ENCODE peak calls at places on chromosomes 4 and X, in four cellular contexts. P is tibial nerve, Y is ovary, O is esophagus squamous epithelium. E is an unnamed sample. For H3K27me3, the result is how much of the 10 kb centered on the place peaks cover.

GRCh38 chr4:185836268-185837084 is 24.5 kb upstream of the SORBS2 start:
- DNase-seq in O (no peak), Y (no peak), P (no peak), E (no peak)

GRCh38 chr4:147625733-147626132 is 8.5 kb downstream of the TMEM184C start:
- DNase-seq in P (no peak), Y (no peak), O (no peak), E (no peak)

GRCh38 chr4:88275516-88275915 is 8.8 kb downstream of the PPM1K start:
- DNase-seq in P (no peak), O (no peak), Y (no peak), E (no peak)

GRCh38 chr4:69831646-69832325 is 28.2 kb downstream of the SULT1E1 start:
- DNase-seq in P (no peak), O (no peak), Y (no peak), E (no peak)

GRCh38 chrX:139049455-139049854 is 337.9 kb upstream of the FGF13 start:
- DNase-seq in O (no peak), Y (no peak), P (no peak), E (no peak)

GRCh38 chrX:129875669-129876068 is 30.3 kb upstream of the UTP14A start:
- DNase-seq in O (no peak), Y (no peak), P (no peak), E (no peak)

GRCh38 chr4:52051213-52051614 is at the start of gene SPATA18:
- DNase-seq in O (no peak), P (no peak), Y (peak), E (peak)

GRCh38 chrX:2767631-2768455 is 16.0 kb downstream of the XG start:
- DNase-seq in O (no peak), P (peak), Y (no peak), E (peak)

GRCh38 chr4:165464813-165465381 is 86.1 kb downstream of the CPE start:
- DNase-seq in P (no peak), O (no peak), Y (peak), E (peak)

GRCh38 chr4:53777244-53777984 is 186.1 kb upstream of the LNX1 start:
- DNase-seq in Y (peak), O (no peak), P (no peak), E (no peak)

GRCh38 chrX:73581002-73581628 is 18.1 kb downstream of the CHIC1 start:
- DNase-seq in O (no peak), Y (no peak), P (no peak), E (no peak)

GRCh38 chr4:85677286-85677685 is 202.3 kb downstream of the ARHGAP24 start:
- DNase-seq in P (no peak), O (no peak), Y (no peak), E (no peak)

GRCh38 chrX:23385242-23385641 is 50.6 kb downstream of the PTCHD1 start:
- DNase-seq in P (no peak), Y (no peak), O (no peak), E (no peak)

GRCh38 chr4:65645185-65645584 is 25.1 kb downstream of the EPHA5 start:
- DNase-seq in O (no peak), P (no peak), Y (no peak), E (no peak)

GRCh38 chr4:187606581-187606980 is 389.0 kb upstream of the ZFP42 start:
- DNase-seq in P (peak), O (no peak), Y (no peak), E (peak)

GRCh38 chr4:130738233-130738632 is 1642.3 kb downstream of the C4orf33 start:
- DNase-seq in P (no peak), Y (no peak), O (no peak), E (no peak)

GRCh38 chr4:10123227-10124101 is 6.9 kb upstream of the WDR1 start:
- DNase-seq in P (no peak), Y (peak), O (no peak), E (peak)

GRCh38 chr4:20299515-20299914 is 47.8 kb downstream of the SLIT2 start:
- DNase-seq in O (no peak), P (no peak), Y (no peak), E (no peak)

GRCh38 chr4:123977623-123978022 is 581.0 kb downstream of the SPRY1 start:
- DNase-seq in P (no peak), Y (no peak), O (no peak), E (no peak)

GRCh38 chr4:4477391-4477790 is 64.5 kb downstream of the STX18 start:
- DNase-seq in P (no peak), O (no peak), Y (no peak), E (no peak)

GRCh38 chr4:41647368-41647767 is 101.2 kb downstream of the PHOX2B start:
- DNase-seq in P (no peak), O (no peak), Y (no peak), E (no peak)

GRCh38 chr4:145719752-145720624 is 40.0 kb downstream of the C4orf51 start:
- DNase-seq in Y (no peak), O (no peak), P (no peak), E (no peak)

GRCh38 chr4:181061787-181062186 is 1181.4 kb upstream of the TENM3 start:
- DNase-seq in P (no peak), O (no peak), Y (no peak), E (peak)

GRCh38 chrX:40105016-40105790 is 7.4 kb upstream of the BCOR start:
- DNase-seq in Y (peak), O (no peak), P (no peak), E (peak)

GRCh38 chr4:104589264-104589868 is 94.7 kb upstream of the CXXC4 start:
- DNase-seq in Y (no peak), O (no peak), P (no peak), E (no peak)

GRCh38 chr4:165006457-165006856 is 25.3 kb upstream of the TRIM60 start:
- DNase-seq in P (no peak), O (no peak), Y (no peak), E (no peak)

GRCh38 chr4:1539859-1540600 is 133.8 kb upstream of the NKX1-1 start:
- DNase-seq in Y (no peak), O (no peak), P (no peak), E (no peak)

GRCh38 chr4:140222175-140222574 is 68.2 kb upstream of the MAML3 start:
- DNase-seq in Y (no peak), O (no peak), P (no peak), E (no peak)

GRCh38 chr4:1752284-1753041 is 31.1 kb downstream of the TACC3 start:
- DNase-seq in O (no peak), Y (no peak), P (no peak), E (peak)

GRCh38 chrX:108811891-108812290 is 75.5 kb upstream of the IRS4 start:
- DNase-seq in P (no peak), Y (no peak), O (no peak), E (peak)

GRCh38 chr4:33696066-33696465 is 2548.2 kb downstream of the ARAP2 start:
- DNase-seq in O (no peak), P (no peak), Y (no peak), E (no peak)

GRCh38 chrX:53682885-53683555 is 3.5 kb downstream of the HUWE1 start:
- DNase-seq in Y (peak), O (no peak), P (peak), E (peak)

GRCh38 chr4:22483551-22483981 is 32.3 kb downstream of the ADGRA3 start:
- DNase-seq in O (no peak), Y (no peak), P (no peak), E (no peak)

GRCh38 chr4:112421911-112422310 is 94.1 kb downstream of the NEUROG2 start:
- DNase-seq in Y (no peak), O (no peak), P (no peak), E (no peak)

GRCh38 chrX:105972690-105973386 is 65.7 kb downstream of the SERPINA7 start:
- DNase-seq in Y (no peak), P (no peak), O (no peak), E (no peak)

GRCh38 chrX:102883491-102883890 is 53.6 kb upstream of the RAB40AL start:
- DNase-seq in Y (no peak), O (no peak), P (no peak), E (no peak)

GRCh38 chrX:154140742-154141141 is 3.3 kb upstream of the OPN1LW start:
- DNase-seq in O (no peak), Y (no peak), P (no peak), E (no peak)

GRCh38 chrX:154138857-154139256 is 5.2 kb upstream of the OPN1LW start:
- DNase-seq in Y (no peak), O (no peak), P (no peak), E (no peak)

GRCh38 chrX:154135458-154136229 is 8.4 kb upstream of the OPN1LW start:
- DNase-seq in O (no peak), P (no peak), Y (no peak), E (no peak)

GRCh38 chrX:154140206-154140605 is 3.8 kb upstream of the OPN1LW start:
- DNase-seq in Y (no peak), P (no peak), O (no peak), E (no peak)

DNA sequence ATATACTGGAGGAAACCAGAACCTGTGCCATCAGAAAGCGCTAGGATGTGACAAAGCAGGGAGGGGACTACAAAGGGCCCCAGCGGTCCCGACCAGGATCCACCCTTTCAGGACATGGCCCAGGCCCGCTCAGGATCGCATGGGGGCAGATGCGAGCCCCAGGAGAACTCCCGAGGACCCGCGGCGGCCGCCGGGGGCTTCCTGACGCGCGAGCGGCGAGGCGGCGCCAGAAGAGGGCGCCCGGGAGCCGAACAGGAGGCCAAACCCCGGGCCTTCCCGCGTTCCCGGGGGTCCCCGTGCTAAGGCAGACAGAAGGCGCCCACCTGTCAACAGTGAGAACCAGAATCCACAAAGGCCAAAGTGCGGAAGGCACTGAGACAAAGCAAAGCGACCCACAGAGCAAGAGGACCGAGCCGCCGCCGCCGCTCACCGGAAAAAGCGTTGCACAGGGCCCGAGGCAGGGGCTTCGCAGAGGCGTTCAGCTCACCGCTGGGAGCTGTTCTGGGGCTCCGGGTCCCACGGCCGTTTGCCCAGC is 7.3 kb upstream of the OPN1LW start:
- DNase-seq in P (peak), O (no peak), Y (peak), E (peak)
- H3K4me3 ChIP-seq in P (peak), O (peak), Y (peak), E (peak)

GRCh38 chr4:25536577-25537325 is 118.9 kb upstream of the SLC34A2 start:
- DNase-seq in P (no peak), O (no peak), Y (no peak), E (no peak)
- H3K27me3 ChIP-seq in P (under half), O (under half), Y (under half), E (under half)

GRCh38 chr4:6472387-6473263 is at the start of gene PPP2R2C:
- DNase-seq in O (no peak), P (no peak), Y (peak), E (peak)
- H3K4me3 ChIP-seq in O (peak), P (peak), Y (peak), E (peak)

GRCh38 chrX:56920338-56920997 is 74.9 kb downstream of the SPIN3 start:
- DNase-seq in Y (no peak), P (no peak), O (no peak), E (no peak)
- H3K27me3 ChIP-seq in Y (under half), P (under half), O (under half), E (under half)

GRCh38 chr4:8394806-8395205 is 45.7 kb downstream of the ACOX3 start:
- DNase-seq in Y (no peak), O (no peak), P (no peak), E (no peak)
- H3K4me3 ChIP-seq in Y (no peak), O (no peak), P (no peak), E (no peak)